ENCODE peak calls at places on chromosome 7, in ten cellular contexts. F is non-pigmented ciliary epithelial cell, M is Right ventricle myocardium inferior, R is fibroblast of pulmonary artery, N is SK-N-DZ, Z is GM20000, U is NCI-H1092 treated with DMSO at 0.1 percent for 48 hours, A is cardiac muscle cell, B is NCI-H2081, K is IMR-90. T is an unnamed sample.

GRCh38 chr7:131556055-131556911 is at the start of gene PODXL:
- DNase-seq in R (peak; percentile 40), K (peak; percentile 17), N (peak; percentile 60), Z (peak; percentile 92), A (peak; percentile 88), M (peak; percentile 91), U (peak; percentile 48), B (peak; percentile 71), F (no peak), T (no peak)

GRCh38 chr7:15130666-15131541 is 228.4 kb upstream of the DGKB start:
- DNase-seq in Z (no peak), N (no peak), A (no peak), B (no peak), F (peak; percentile 44), M (no peak), R (peak; percentile 64), U (peak; percentile 46), K (peak; percentile 58), T (no peak)

GRCh38 chr7:25964483-25964961 is 187.5 kb upstream of the NFE2L3 start:
- DNase-seq in F (no peak), A (no peak), N (no peak), R (no peak), M (no peak), K (no peak), B (no peak), U (no peak), Z (peak; percentile 38), T (no peak)

GRCh38 chr7:113267885-113268284 is 149.5 kb upstream of the SMIM30 start:
- DNase-seq in K (peak; percentile 91), M (no peak), N (no peak), U (no peak), A (no peak), B (no peak), Z (no peak), F (no peak), R (peak; percentile 56), T (peak; percentile 21)

GRCh38 chr7:134878731-134879295 is 99.4 kb downstream of the CALD1 start:
- DNase-seq in F (no peak), Z (no peak), U (no peak), A (no peak), R (no peak), M (no peak), K (no peak), N (no peak), B (no peak), T (no peak)

GRCh38 chr7:24722386-24723177 is 34.7 kb downstream of the GSDME start:
- DNase-seq in B (peak; percentile 44), F (no peak), A (peak; percentile 45), Z (no peak), K (no peak), N (peak; percentile 53), R (peak; percentile 73), U (peak; percentile 36), M (no peak), T (no peak)

GRCh38 chr7:28725911-28726310 is 232.2 kb downstream of the TRIL start:
- DNase-seq in F (no peak), U (no peak), R (no peak), M (no peak), Z (no peak), N (no peak), K (peak; percentile 49), A (no peak), B (no peak), T (peak; percentile 49)

GRCh38 chr7:70142247-70142932 is 544.1 kb downstream of the AUTS2 start:
- DNase-seq in U (no peak), N (no peak), F (no peak), B (no peak), A (peak; percentile 58), R (no peak), K (no peak), Z (no peak), M (no peak), T (no peak)

GRCh38 chr7:18978108-18978495 is 139.3 kb downstream of the TWIST1 start:
- DNase-seq in R (peak; percentile 92), U (no peak), A (no peak), F (peak; percentile 83), K (peak; percentile 95), N (no peak), Z (no peak), B (no peak), M (no peak), T (peak; percentile 96)

GRCh38 chr7:19099924-19100323 is 17.5 kb downstream of the TWIST1 start:
- DNase-seq in Z (no peak), B (no peak), K (no peak), M (no peak), A (no peak), N (no peak), U (no peak), F (no peak), R (no peak), T (no peak)

GRCh38 chr7:140035400-140036223 is 27.1 kb downstream of the PARP12 start:
- DNase-seq in K (peak; percentile 81), B (no peak), M (no peak), A (no peak), U (no peak), F (peak; percentile 32), Z (no peak), R (peak; percentile 60), N (no peak), T (peak; percentile 66)

GRCh38 chr7:102916881-102917280 is 4.1 kb downstream of the LRRC17 start:
- DNase-seq in B (no peak), K (peak; percentile 73), A (no peak), N (no peak), U (no peak), F (no peak), R (peak; percentile 41), Z (no peak), M (no peak), T (no peak)

GRCh38 chr7:117014673-117015133 is 61.4 kb downstream of the ST7 start:
- DNase-seq in M (peak; percentile 73), U (peak; percentile 88), Z (peak; percentile 60), F (no peak), B (peak; percentile 46), R (peak; percentile 77), K (peak; percentile 68), N (peak; percentile 57), A (peak; percentile 84), T (peak; percentile 41)

GRCh38 chr7:64183126-64183742 is 23.8 kb upstream of the ZNF735 start:
- DNase-seq in K (no peak), A (no peak), B (no peak), N (peak; percentile 36), M (no peak), F (no peak), R (no peak), Z (no peak), U (peak; percentile 6), T (no peak)

GRCh38 chr7:55200441-55200840 is 164.7 kb upstream of the LANCL2 start:
- DNase-seq in U (no peak), A (no peak), K (no peak), N (no peak), Z (no peak), F (no peak), B (no peak), M (no peak), R (no peak), T (no peak)

GRCh38 chr7:30778246-30779025 is 7.2 kb downstream of the MINDY4 start:
- DNase-seq in U (no peak), M (no peak), Z (no peak), F (no peak), B (no peak), N (no peak), K (peak; percentile 52), A (peak; percentile 15), R (peak; percentile 46), T (peak; percentile 85)

GRCh38 chr7:78296036-78296435 is 497.5 kb downstream of the PHTF2 start:
- DNase-seq in M (no peak), B (no peak), A (no peak), N (no peak), R (no peak), F (no peak), Z (no peak), K (peak; percentile 46), U (no peak), T (peak; percentile 21)

GRCh38 chr7:11699666-11700065 is 132.3 kb downstream of the THSD7A start:
- DNase-seq in K (no peak), A (no peak), B (no peak), Z (no peak), F (no peak), R (no peak), N (no peak), M (no peak), U (no peak), T (no peak)

GRCh38 chr7:134046594-134047128 is 80.5 kb upstream of the LRGUK start:
- DNase-seq in B (no peak), K (no peak), Z (no peak), F (no peak), R (no peak), U (no peak), N (no peak), M (no peak), A (no peak), T (no peak)

GRCh38 chr7:7693881-7694280 is 24.5 kb downstream of the RPA3 start:
- DNase-seq in U (no peak), K (peak; percentile 92), Z (no peak), N (no peak), F (peak; percentile 81), M (no peak), B (no peak), R (peak; percentile 72), A (no peak), T (peak; percentile 16)

GRCh38 chr7:130566168-130566897 is 74.4 kb downstream of the MEST start:
- DNase-seq in F (peak; percentile 69), R (peak; percentile 99), A (no peak), K (peak; percentile 88), M (peak; percentile 86), Z (no peak), U (no peak), N (no peak), B (no peak), T (no peak)